ENCODE peak calls at places on chromosomes 4 and X, in ten cellular contexts. K is hepatocyte; H is suprapubic skin; U is tibial nerve; Y is aorta; P is mucosa of descending colon; S is stimulated activated CD8-positive, alpha-beta memory T cell treated with anti-CD3 and anti-CD28 coated beads, Interleukin-15, amount 100 ng/mL, for 4 hours; A is activated CD4-positive, alpha-beta T cell treated with anti-CD3 and anti-CD28 coated beads, Interleukin-2, amount 50 U/mL, for 4 hours; Z is stimulated activated CD4-positive, alpha-beta T cell treated with anti-CD3 and anti-CD28 coated beads, Interleukin-15, amount 100 ng/mL, for 1 hour; R is T-cell. J is an unnamed sample.
A peak's percentile ranks its signal among the peaks of the same experiment; 100 is the strongest.

GRCh38 chr4:16237715-16238114 is 11.4 kb upstream of the TAPT1 start:
- DNase-seq in R (peak; percentile 20), P (no peak), U (no peak), S (no peak), Y (no peak), H (no peak), K (no peak), Z (no peak), A (no peak), J (no peak)

GRCh38 chrX:15946783-15947550 is 92.4 kb upstream of the AP1S2 start:
- DNase-seq in Y (no peak), R (no peak), A (no peak), P (no peak), S (no peak), Z (no peak), H (no peak), K (peak; percentile 25), U (no peak), J (peak; percentile 79)

GRCh38 chr4:53786632-53787031 is 195.3 kb upstream of the LNX1 start:
- DNase-seq in R (no peak), Y (no peak), H (no peak), U (no peak), S (no peak), Z (no peak), A (no peak), K (no peak), P (no peak), J (no peak)

GRCh38 chr4:149781150-149781549 is 34.5 kb downstream of the IQCM start:
- DNase-seq in K (no peak), S (no peak), U (no peak), H (no peak), P (no peak), A (no peak), Z (no peak), Y (no peak), R (no peak), J (peak; percentile 52)

GRCh38 chrX:113287761-113288160 is 447.1 kb upstream of the AMOT start:
- DNase-seq in H (no peak), K (no peak), Y (no peak), Z (no peak), R (no peak), U (no peak), S (no peak), A (no peak), P (no peak), J (no peak)

GRCh38 chr4:115851918-115852766 is 738.7 kb upstream of the NDST4 start:
- DNase-seq in A (no peak), R (no peak), H (peak; percentile 52), Z (no peak), U (peak; percentile 45), S (no peak), K (peak; percentile 86), Y (peak; percentile 44), P (no peak), J (peak; percentile 4)

GRCh38 chr4:186642998-186643397 is 80.7 kb downstream of the FAT1 start:
- DNase-seq in P (no peak), A (no peak), S (no peak), H (no peak), U (no peak), Y (no peak), K (no peak), Z (no peak), R (no peak), J (no peak)

GRCh38 chrX:69158166-69159040 is 6.8 kb downstream of the PJA1 start:
- DNase-seq in P (no peak), Y (peak; percentile 83), K (peak; percentile 59), Z (peak; percentile 2), S (no peak), H (no peak), U (peak; percentile 71), R (peak; percentile 44), A (peak; percentile 8), J (peak; percentile 43)

GRCh38 chrX:1164322-1165288 is 47.8 kb downstream of the CRLF2 start:
- DNase-seq in R (no peak), P (peak; percentile 30), S (no peak), Y (peak; percentile 60), A (no peak), U (no peak), Z (no peak), K (peak; percentile 4), H (peak; percentile 77), J (peak; percentile 10)

GRCh38 chrX:47200385-47201150 is 6.9 kb downstream of the UBA1 start:
- DNase-seq in P (no peak), A (no peak), R (no peak), H (no peak), Z (no peak), Y (peak; percentile 52), U (peak; percentile 24), S (no peak), K (peak; percentile 55), J (no peak)

GRCh38 chr4:71004281-71004851 is 10.9 kb downstream of the DCK start:
- DNase-seq in K (no peak), Z (peak; percentile 35), R (peak; percentile 80), U (no peak), A (peak; percentile 31), S (no peak), Y (no peak), P (no peak), H (no peak), J (no peak)

GRCh38 chrX:77446840-77447239 is 349 bp upstream of the FGF16 start:
- DNase-seq in Y (peak; percentile 51), S (no peak), R (no peak), A (no peak), U (no peak), P (no peak), K (no peak), H (no peak), Z (no peak), J (no peak)

GRCh38 chr4:80006935-80007744 is 65.9 kb downstream of the ANTXR2 start:
- DNase-seq in A (no peak), K (peak; percentile 13), Y (no peak), Z (no peak), U (no peak), H (no peak), S (no peak), R (no peak), P (no peak), J (no peak)

GRCh38 chr4:41882622-41883347 is 52.4 kb upstream of the TMEM33 start:
- DNase-seq in P (peak; percentile 59), R (peak; percentile 46), U (peak; percentile 21), A (peak; percentile 44), H (no peak), S (peak; percentile 5), K (peak; percentile 54), Y (no peak), Z (peak; percentile 52), J (no peak)

GRCh38 chrX:50635811-50636365 is 165.3 kb upstream of the DGKK start:
- DNase-seq in Y (no peak), U (no peak), S (no peak), A (no peak), P (no peak), Z (no peak), K (no peak), H (no peak), R (no peak), J (no peak)

GRCh38 chrX:110022555-110023448 is 19.9 kb downstream of the TMEM164 start:
- DNase-seq in H (no peak), U (no peak), A (no peak), R (no peak), Z (no peak), Y (no peak), S (no peak), P (no peak), K (no peak), J (no peak)

GRCh38 chr4:141540643-141541042 is 95.7 kb upstream of the IL15 start:
- DNase-seq in H (no peak), K (no peak), Y (no peak), U (no peak), R (no peak), S (no peak), A (no peak), P (no peak), Z (no peak), J (no peak)

GRCh38 chr4:55921093-55921492 is 27.7 kb upstream of the CEP135 start:
- DNase-seq in R (no peak), S (no peak), Z (no peak), Y (no peak), K (no peak), H (no peak), A (no peak), U (no peak), P (no peak), J (no peak)

GRCh38 chr4:32425243-32425642 is 1705.1 kb downstream of the PCDH7 start:
- DNase-seq in P (no peak), Z (no peak), K (no peak), H (no peak), A (no peak), Y (no peak), R (no peak), U (no peak), S (no peak), J (no peak)

GRCh38 chrX:7586126-7586525 is 256.8 kb upstream of the VCX start:
- DNase-seq in S (no peak), R (no peak), P (no peak), Z (no peak), K (peak; percentile 27), U (no peak), A (no peak), Y (no peak), H (no peak), J (no peak)

GRCh38 chr4:138494931-138495330 is 252.8 kb upstream of the SLC7A11 start:
- DNase-seq in S (no peak), Y (no peak), Z (no peak), P (no peak), K (no peak), R (peak; percentile 0), U (no peak), H (no peak), A (no peak), J (peak; percentile 49)

GRCh38 chr4:171812377-171813194 is 618 bp upstream of the GALNTL6 start:
- DNase-seq in K (peak; percentile 11), S (no peak), Z (no peak), U (no peak), A (no peak), R (no peak), Y (no peak), P (no peak), H (no peak), J (no peak)

GRCh38 chrX:56763556-56764152 is 34.6 kb downstream of the NBDY start:
- DNase-seq in S (no peak), Y (peak; percentile 86), U (no peak), K (no peak), P (no peak), R (peak; percentile 83), Z (no peak), H (no peak), A (peak; percentile 16), J (no peak)

GRCh38 chr4:140096483-140096861 is 57.5 kb downstream of the MAML3 start:
- DNase-seq in S (no peak), A (no peak), Z (no peak), P (no peak), R (no peak), K (no peak), Y (no peak), U (no peak), H (no peak), J (no peak)

GRCh38 chrX:44155126-44155525 is 181.9 kb upstream of the NDP start:
- DNase-seq in Z (no peak), R (no peak), H (no peak), K (no peak), Y (no peak), A (no peak), S (no peak), P (no peak), U (no peak), J (no peak)

GRCh38 chr4:24770111-24770584 is 25.2 kb upstream of the SOD3 start:
- DNase-seq in K (no peak), P (no peak), H (no peak), Z (no peak), Y (peak; percentile 42), S (no peak), A (no peak), R (no peak), U (no peak), J (peak; percentile 31)